ENCODE peak calls at places on chromosomes 2 and 18, in ten cellular contexts. M is AG10803, R is RWPE1, P is mucosa of descending colon, X is astrocyte, O is AG09309, L is GM13977, K is Caco-2, E is heart right ventricle, I is upper lobe of right lung. G is an unnamed sample.

GRCh38 chr2:219495531-219496122 is 3.1 kb upstream of the GMPPA start:
- DNase-seq in M (peak; percentile 70), R (peak; percentile 73), P (no peak), X (peak; percentile 66), O (peak; percentile 32), L (peak; percentile 89), K (peak; percentile 83), E (peak; percentile 71), I (no peak), G (peak; percentile 65)

GRCh38 chr2:213104903-213105202 is 46.6 kb downstream of the IKZF2 start:
- DNase-seq in M (no peak), R (no peak), P (no peak), X (no peak), O (no peak), L (no peak), K (no peak), E (no peak), I (no peak), G (no peak)

GRCh38 chr2:110149330-110150220 is 34.0 kb upstream of the MALL start:
- DNase-seq in M (peak; percentile 40), R (peak; percentile 84), P (no peak), X (peak; percentile 97), O (peak; percentile 91), L (no peak), K (no peak), E (no peak), I (no peak), G (no peak)

GRCh38 chr18:24799176-24799575 is 338.7 kb downstream of the HRH4 start:
- DNase-seq in M (no peak), R (no peak), P (no peak), X (no peak), O (no peak), L (no peak), K (no peak), E (no peak), I (no peak), G (no peak)

GRCh38 chr2:216651370-216651881 is 18.2 kb downstream of the IGFBP2 start:
- DNase-seq in M (peak; percentile 42), R (no peak), P (no peak), X (peak; percentile 86), O (peak; percentile 64), L (no peak), K (no peak), E (no peak), I (no peak), G (peak; percentile 64)

GRCh38 chr2:216554755-216555154 is 56.1 kb downstream of the RPL37A start:
- DNase-seq in M (no peak), R (no peak), P (no peak), X (no peak), O (no peak), L (no peak), K (no peak), E (no peak), I (no peak), G (no peak)

GRCh38 chr18:3836937-3837336 is 387.0 kb downstream of the TGIF1 start:
- DNase-seq in M (peak; percentile 12), R (no peak), P (no peak), X (no peak), O (no peak), L (no peak), K (no peak), E (no peak), I (no peak), G (no peak)

GRCh38 chr18:8231316-8231715 is 377.9 kb upstream of the RAB12 start:
- DNase-seq in M (no peak), R (no peak), P (no peak), X (no peak), O (no peak), L (no peak), K (no peak), E (no peak), I (no peak), G (no peak)

GRCh38 chr18:48004577-48004976 is 74.1 kb upstream of the SMAD2 start:
- DNase-seq in M (no peak), R (no peak), P (no peak), X (no peak), O (no peak), L (no peak), K (no peak), E (no peak), I (no peak), G (no peak)

GRCh38 chr2:169928463-169928864 is 101.2 kb downstream of the UBR3 start:
- DNase-seq in M (peak; percentile 59), R (peak; percentile 11), P (no peak), X (peak; percentile 29), O (peak; percentile 13), L (peak; percentile 16), K (peak; percentile 29), E (peak; percentile 8), I (no peak), G (no peak)

GRCh38 chr2:216059233-216059834 is 22.3 kb downstream of the PECR start:
- DNase-seq in M (no peak), R (no peak), P (no peak), X (no peak), O (no peak), L (no peak), K (no peak), E (no peak), I (no peak), G (no peak)

GRCh38 chr2:60852282-60852860 is 29.0 kb upstream of the REL start:
- DNase-seq in M (no peak), R (no peak), P (no peak), X (no peak), O (no peak), L (no peak), K (no peak), E (peak; percentile 13), I (no peak), G (no peak)

GRCh38 chr18:23884712-23885375 is 129.7 kb upstream of the TTC39C start:
- DNase-seq in M (no peak), R (no peak), P (peak; percentile 71), X (no peak), O (no peak), L (no peak), K (no peak), E (no peak), I (peak; percentile 70), G (peak; percentile 54)

GRCh38 chr2:58834404-58834803 is 593.3 kb upstream of the FANCL start:
- DNase-seq in M (peak; percentile 24), R (peak; percentile 8), P (no peak), X (peak; percentile 16), O (no peak), L (no peak), K (peak; percentile 67), E (peak; percentile 3), I (no peak), G (no peak)

GRCh38 chr18:9184998-9185613 is 48.5 kb downstream of the ANKRD12 start:
- DNase-seq in M (no peak), R (no peak), P (no peak), X (no peak), O (no peak), L (no peak), K (no peak), E (no peak), I (no peak), G (no peak)

GRCh38 chr2:230922951-230923717 is 1.9 kb downstream of the GPR55 start:
- DNase-seq in M (no peak), R (no peak), P (no peak), X (no peak), O (no peak), L (no peak), K (no peak), E (no peak), I (no peak), G (peak; percentile 7)

GRCh38 chr18:27004056-27004829 is 138.7 kb upstream of the AQP4 start:
- DNase-seq in M (peak; percentile 14), R (no peak), P (no peak), X (no peak), O (peak; percentile 1), L (no peak), K (no peak), E (no peak), I (no peak), G (no peak)
- TF ChIP-seq CTCF in M (peak; percentile 47), R (peak; percentile 19), P (no peak), X (peak; percentile 35), O (no peak), L (peak; percentile 55), K (no peak), E (peak; percentile 32), I (peak; percentile 29), G (no peak)

DNA sequence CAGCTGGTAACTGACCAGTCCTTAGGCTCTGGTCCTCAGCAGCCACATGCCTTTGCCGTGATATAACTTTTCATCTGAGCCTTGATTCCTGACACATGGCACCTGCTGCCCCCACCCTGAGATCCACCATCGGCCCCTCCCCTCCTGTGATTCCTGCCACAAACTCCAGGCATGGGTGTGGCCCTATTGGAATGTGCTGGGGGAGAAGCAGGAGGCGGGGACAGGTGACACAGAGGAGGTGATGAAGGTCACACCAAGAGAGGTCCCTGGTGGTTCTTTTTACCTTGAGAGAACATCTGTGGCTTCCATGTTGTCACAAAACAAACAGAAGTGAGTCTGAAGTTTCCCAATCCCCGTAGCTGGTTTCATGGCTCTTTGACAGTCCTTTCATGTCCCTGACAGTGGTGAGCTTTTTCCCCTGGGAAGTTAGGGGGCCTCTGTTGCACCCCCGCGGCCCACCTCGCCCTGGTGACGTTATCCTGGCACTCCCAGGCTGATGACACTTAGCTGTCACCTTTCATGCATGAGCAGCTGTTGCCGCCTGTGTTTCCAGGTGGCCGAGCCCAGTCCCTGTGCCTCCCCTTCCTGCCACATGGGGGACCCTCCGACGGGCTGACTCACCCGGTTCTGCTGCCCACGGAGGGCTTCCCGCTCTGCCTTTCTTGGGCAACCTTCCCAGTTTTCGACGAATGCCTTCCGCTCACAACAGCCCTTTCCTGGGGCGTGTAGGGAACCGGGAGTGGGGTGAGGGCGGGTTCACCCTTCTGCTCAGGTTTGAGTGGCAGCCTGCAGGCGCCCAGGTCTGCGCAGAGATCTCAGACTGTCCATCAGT is 66.3 kb upstream of the GLI2 start:
- DNase-seq in M (peak; percentile 35), R (no peak), P (no peak), X (peak; percentile 54), O (no peak), L (no peak), K (peak; percentile 61), E (no peak), I (no peak), G (peak; percentile 36)
- TF ChIP-seq CTCF in M (peak; percentile 25), R (no peak), P (no peak), X (peak; percentile 33), O (peak; percentile 33), L (no peak), K (peak; percentile 38), E (peak; percentile 33), I (peak; percentile 32), G (no peak)

GRCh38 chr2:237471457-237472186 is 15.4 kb upstream of the MLPH start:
- DNase-seq in M (peak; percentile 66), R (peak; percentile 50), P (no peak), X (no peak), O (no peak), L (peak; percentile 64), K (peak; percentile 61), E (peak; percentile 42), I (peak; percentile 84), G (peak; percentile 40)
- TF ChIP-seq CTCF in M (peak; percentile 80), R (peak; percentile 23), P (peak; percentile 40), X (peak; percentile 37), O (peak; percentile 85), L (peak; percentile 54), K (peak; percentile 62), E (peak; percentile 70), I (peak; percentile 70), G (peak; percentile 62)

DNA sequence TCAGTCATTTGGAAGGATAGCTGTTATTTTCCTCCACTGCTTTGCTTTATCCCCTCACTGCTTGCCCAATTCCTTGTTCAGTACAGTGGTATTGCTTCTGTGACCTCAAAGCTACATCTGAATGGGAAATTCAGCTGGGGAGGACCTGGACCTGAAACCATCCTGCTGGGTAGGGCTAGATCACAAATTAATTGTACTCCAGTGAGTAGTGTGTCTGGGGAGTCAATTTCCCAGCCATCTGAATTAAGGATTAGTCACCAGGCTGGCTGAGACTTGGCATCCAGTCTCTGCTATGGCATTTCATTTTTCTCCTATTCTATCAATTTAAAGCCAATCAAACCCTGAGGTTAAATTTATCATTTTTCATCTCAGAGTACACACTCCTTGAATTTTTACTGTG is 1231.6 kb upstream of the GYPC start:
- DNase-seq in M (no peak), R (no peak), P (no peak), X (no peak), O (no peak), L (no peak), K (no peak), E (no peak), I (no peak), G (no peak)
- TF ChIP-seq CTCF in M (no peak), R (no peak), P (no peak), X (no peak), O (no peak), L (no peak), K (no peak), E (no peak), I (no peak), G (no peak)